ENCODE peak calls at places on chromosome 20, in seven cellular contexts. One of them, this sample, is unnamed.

GRCh38 chr20:61249626-61250025 is 2.4 kb upstream of the CDH4 start:
- DNase-seq in upper lobe of right lung: no peak
- DNase-seq in A549: no peak
- DNase-seq in heart right ventricle: no peak
- DNase-seq in thoracic aorta: no peak
- DNase-seq in transverse colon: no peak
- DNase-seq in mesenchymal stem cell: no peak
- DNase-seq in this sample: no peak

GRCh38 chr20:58810116-58810878 is 40.4 kb downstream of the GNAS-AS1 start:
- DNase-seq in upper lobe of right lung: no peak
- DNase-seq in A549: no peak
- DNase-seq in heart right ventricle: no peak
- DNase-seq in thoracic aorta: no peak
- DNase-seq in transverse colon: no peak
- DNase-seq in mesenchymal stem cell: no peak
- DNase-seq in this sample: no peak

GRCh38 chr20:19602660-19603389 is 155.2 kb upstream of the RIN2 start:
- DNase-seq in upper lobe of right lung: no peak
- DNase-seq in A549: no peak
- DNase-seq in heart right ventricle: no peak
- DNase-seq in thoracic aorta: no peak
- DNase-seq in transverse colon: no peak
- DNase-seq in mesenchymal stem cell: no peak
- DNase-seq in this sample: no peak

GRCh38 chr20:24102290-24102689 is 113.7 kb upstream of the GGTLC1 start:
- DNase-seq in upper lobe of right lung: no peak
- DNase-seq in A549: peak; percentile 25
- DNase-seq in heart right ventricle: no peak
- DNase-seq in thoracic aorta: no peak
- DNase-seq in transverse colon: no peak
- DNase-seq in mesenchymal stem cell: no peak
- DNase-seq in this sample: peak; percentile 48

GRCh38 chr20:47400685-47401084 is 44.2 kb upstream of the ZMYND8 start:
- DNase-seq in upper lobe of right lung: no peak
- DNase-seq in A549: no peak
- DNase-seq in heart right ventricle: no peak
- DNase-seq in thoracic aorta: no peak
- DNase-seq in transverse colon: no peak
- DNase-seq in mesenchymal stem cell: no peak
- DNase-seq in this sample: no peak

GRCh38 chr20:43023836-43024235 is 165.9 kb downstream of the PTPRT start:
- DNase-seq in upper lobe of right lung: no peak
- DNase-seq in A549: no peak
- DNase-seq in heart right ventricle: no peak
- DNase-seq in thoracic aorta: no peak
- DNase-seq in transverse colon: no peak
- DNase-seq in mesenchymal stem cell: no peak
- DNase-seq in this sample: no peak

GRCh38 chr20:51789434-51789833 is 12.9 kb downstream of the SALL4 start:
- DNase-seq in upper lobe of right lung: no peak
- DNase-seq in A549: no peak
- DNase-seq in heart right ventricle: no peak
- DNase-seq in thoracic aorta: no peak
- DNase-seq in transverse colon: no peak
- DNase-seq in mesenchymal stem cell: no peak
- DNase-seq in this sample: no peak

GRCh38 chr20:44586289-44586911 is 4.0 kb downstream of the PKIG start:
- DNase-seq in upper lobe of right lung: no peak
- DNase-seq in A549: no peak
- DNase-seq in heart right ventricle: no peak
- DNase-seq in thoracic aorta: no peak
- DNase-seq in transverse colon: peak; percentile 36
- DNase-seq in mesenchymal stem cell: no peak
- DNase-seq in this sample: no peak

GRCh38 chr20:54535045-54535444 is 59.7 kb downstream of the DOK5 start:
- DNase-seq in upper lobe of right lung: no peak
- DNase-seq in A549: no peak
- DNase-seq in heart right ventricle: no peak
- DNase-seq in thoracic aorta: no peak
- DNase-seq in transverse colon: no peak
- DNase-seq in mesenchymal stem cell: no peak
- DNase-seq in this sample: no peak

GRCh38 chr20:444862-445426 is 17.4 kb downstream of the TBC1D20 start:
- DNase-seq in upper lobe of right lung: no peak
- DNase-seq in A549: no peak
- DNase-seq in heart right ventricle: no peak
- DNase-seq in thoracic aorta: no peak
- DNase-seq in transverse colon: no peak
- DNase-seq in mesenchymal stem cell: peak; percentile 33
- DNase-seq in this sample: no peak

GRCh38 chr20:1087311-1087710 is 31.1 kb upstream of the PSMF1 start:
- DNase-seq in upper lobe of right lung: no peak
- DNase-seq in A549: no peak
- DNase-seq in heart right ventricle: no peak
- DNase-seq in thoracic aorta: no peak
- DNase-seq in transverse colon: no peak
- DNase-seq in mesenchymal stem cell: no peak
- DNase-seq in this sample: no peak

GRCh38 chr20:50100552-50100951 is 12.4 kb downstream of the UBE2V1 start:
- DNase-seq in upper lobe of right lung: no peak
- DNase-seq in A549: no peak
- DNase-seq in heart right ventricle: no peak
- DNase-seq in thoracic aorta: no peak
- DNase-seq in transverse colon: no peak
- DNase-seq in mesenchymal stem cell: no peak
- DNase-seq in this sample: no peak
- H3K27ac ChIP-seq in upper lobe of right lung: peak overlapping the region; percentile 5
- H3K27ac ChIP-seq in A549: no peak overlapping the region
- H3K27ac ChIP-seq in heart right ventricle: peak overlapping the region; percentile 77
- H3K27ac ChIP-seq in thoracic aorta: no peak overlapping the region
- H3K27ac ChIP-seq in transverse colon: peak overlapping the region; percentile 21
- H3K27ac ChIP-seq in mesenchymal stem cell: no peak overlapping the region
- H3K27ac ChIP-seq in this sample: no peak overlapping the region

GRCh38 chr20:46088409-46089075 is 1.2 kb downstream of the NCOA5 start:
- DNase-seq in upper lobe of right lung: no peak
- DNase-seq in A549: peak; percentile 10
- DNase-seq in heart right ventricle: no peak
- DNase-seq in thoracic aorta: no peak
- DNase-seq in transverse colon: no peak
- DNase-seq in mesenchymal stem cell: peak; percentile 45
- DNase-seq in this sample: no peak

GRCh38 chr20:46089076-46089337 is 755 bp downstream of the NCOA5 start:
- DNase-seq in upper lobe of right lung: no peak
- DNase-seq in A549: peak; percentile 19
- DNase-seq in heart right ventricle: no peak
- DNase-seq in thoracic aorta: no peak
- DNase-seq in transverse colon: no peak
- DNase-seq in mesenchymal stem cell: no peak
- DNase-seq in this sample: no peak

GRCh38 chr20:46089338-46090094 is at the start of gene NCOA5:
- DNase-seq in upper lobe of right lung: peak; percentile 98
- DNase-seq in A549: peak; percentile 91
- DNase-seq in heart right ventricle: peak; percentile 96
- DNase-seq in thoracic aorta: peak; percentile 88
- DNase-seq in transverse colon: peak; percentile 96
- DNase-seq in mesenchymal stem cell: peak; percentile 96
- DNase-seq in this sample: peak; percentile 98

GRCh38 chr20:46087161-46087560 is 2.6 kb downstream of the NCOA5 start:
- DNase-seq in upper lobe of right lung: no peak
- DNase-seq in A549: no peak
- DNase-seq in heart right ventricle: no peak
- DNase-seq in thoracic aorta: no peak
- DNase-seq in transverse colon: no peak
- DNase-seq in mesenchymal stem cell: peak; percentile 22
- DNase-seq in this sample: no peak

GRCh38 chr20:46090095-46090388 is 280 bp upstream of the NCOA5 start:
- DNase-seq in upper lobe of right lung: no peak
- DNase-seq in A549: no peak
- DNase-seq in heart right ventricle: no peak
- DNase-seq in thoracic aorta: no peak
- DNase-seq in transverse colon: no peak
- DNase-seq in mesenchymal stem cell: no peak
- DNase-seq in this sample: no peak
- H3K27ac ChIP-seq in upper lobe of right lung: peak overlapping the region; percentile 99
- H3K27ac ChIP-seq in A549: peak overlapping the region; percentile 98
- H3K27ac ChIP-seq in heart right ventricle: peak overlapping the region; percentile 98
- H3K27ac ChIP-seq in thoracic aorta: peak overlapping the region; percentile 98
- H3K27ac ChIP-seq in transverse colon: peak overlapping the region; percentile 99
- H3K27ac ChIP-seq in mesenchymal stem cell: no peak overlapping the region
- H3K27ac ChIP-seq in this sample: peak overlapping the region; percentile 95

GRCh38 chr20:59935457-59936185 is 2.2 kb upstream of the SYCP2 start:
- DNase-seq in upper lobe of right lung: peak; percentile 28
- DNase-seq in A549: no peak
- DNase-seq in heart right ventricle: no peak
- DNase-seq in thoracic aorta: no peak
- DNase-seq in transverse colon: no peak
- DNase-seq in mesenchymal stem cell: no peak
- DNase-seq in this sample: no peak

GRCh38 chr20:59938221-59938620 is 1.9 kb downstream of the PPP1R3D start:
- DNase-seq in upper lobe of right lung: no peak
- DNase-seq in A549: no peak
- DNase-seq in heart right ventricle: no peak
- DNase-seq in thoracic aorta: no peak
- DNase-seq in transverse colon: no peak
- DNase-seq in mesenchymal stem cell: peak; percentile 78
- DNase-seq in this sample: peak; percentile 23

GRCh38 chr20:59938696-59939051 is 1.4 kb downstream of the PPP1R3D start:
- DNase-seq in upper lobe of right lung: no peak
- DNase-seq in A549: no peak
- DNase-seq in heart right ventricle: peak; percentile 28
- DNase-seq in thoracic aorta: no peak
- DNase-seq in transverse colon: peak; percentile 26
- DNase-seq in mesenchymal stem cell: no peak
- DNase-seq in this sample: no peak

GRCh38 chr20:59936409-59936808 is 3.0 kb upstream of the SYCP2 start:
- DNase-seq in upper lobe of right lung: no peak
- DNase-seq in A549: no peak
- DNase-seq in heart right ventricle: no peak
- DNase-seq in thoracic aorta: no peak
- DNase-seq in transverse colon: no peak
- DNase-seq in mesenchymal stem cell: no peak
- DNase-seq in this sample: no peak

GRCh38 chr20:59937150-59937549 is 3.0 kb downstream of the PPP1R3D start:
- DNase-seq in upper lobe of right lung: no peak
- DNase-seq in A549: no peak
- DNase-seq in heart right ventricle: no peak
- DNase-seq in thoracic aorta: no peak
- DNase-seq in transverse colon: no peak
- DNase-seq in mesenchymal stem cell: no peak
- DNase-seq in this sample: no peak
- H3K27ac ChIP-seq in upper lobe of right lung: no peak overlapping the region
- H3K27ac ChIP-seq in A549: no peak overlapping the region
- H3K27ac ChIP-seq in heart right ventricle: peak overlapping the region; percentile 99
- H3K27ac ChIP-seq in thoracic aorta: no peak overlapping the region
- H3K27ac ChIP-seq in transverse colon: no peak overlapping the region
- H3K27ac ChIP-seq in mesenchymal stem cell: no peak overlapping the region
- H3K27ac ChIP-seq in this sample: no peak overlapping the region

DNA sequence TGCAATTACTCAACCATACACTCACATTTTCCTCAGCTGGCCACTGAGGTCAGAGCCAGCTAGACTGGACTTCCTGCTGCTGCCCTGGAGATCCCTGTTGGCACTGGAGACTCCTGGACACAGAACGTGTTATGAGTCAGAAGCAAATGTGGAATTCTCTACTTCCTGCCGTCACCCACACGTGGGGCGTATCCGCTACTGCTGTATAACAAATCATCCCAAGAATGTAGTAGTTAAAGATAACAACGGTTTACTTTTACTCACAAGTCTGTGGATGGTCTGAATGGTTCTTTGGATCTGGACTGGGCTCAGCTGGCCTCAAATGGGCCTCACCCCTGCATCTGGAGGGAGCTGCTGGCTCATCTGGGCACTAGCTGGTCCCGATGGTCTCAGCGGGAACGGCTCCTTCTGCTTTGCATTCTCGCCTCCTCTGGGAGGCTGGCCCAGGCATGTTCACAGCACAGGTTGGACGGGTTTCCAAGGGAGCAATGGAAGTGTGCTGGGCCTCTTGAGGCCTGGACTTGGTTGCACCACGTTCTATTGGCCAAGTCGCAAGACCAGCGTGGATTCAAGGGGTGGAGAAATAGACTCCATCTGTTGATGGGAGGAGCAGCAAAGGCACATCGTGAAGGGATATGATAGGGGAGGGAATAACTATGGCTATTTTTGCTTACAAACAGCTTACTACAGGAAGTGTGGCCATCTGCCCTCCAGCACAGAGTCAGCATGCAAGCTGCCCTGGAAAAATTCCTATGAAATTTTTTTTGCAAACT is 118.5 kb downstream of the SNX5 start:
- DNase-seq in upper lobe of right lung: peak; percentile 63
- DNase-seq in A549: peak; percentile 36
- DNase-seq in heart right ventricle: peak; percentile 64
- DNase-seq in thoracic aorta: peak; percentile 83
- DNase-seq in transverse colon: peak; percentile 51
- DNase-seq in mesenchymal stem cell: peak; percentile 99
- DNase-seq in this sample: peak; percentile 94
- H3K27ac ChIP-seq in upper lobe of right lung: peak overlapping the region; percentile 77
- H3K27ac ChIP-seq in A549: peak overlapping the region; percentile 26
- H3K27ac ChIP-seq in heart right ventricle: peak overlapping the region; percentile 54
- H3K27ac ChIP-seq in thoracic aorta: peak overlapping the region; percentile 74
- H3K27ac ChIP-seq in transverse colon: peak overlapping the region; percentile 52
- H3K27ac ChIP-seq in mesenchymal stem cell: peak overlapping the region; percentile 58
- H3K27ac ChIP-seq in this sample: peak overlapping the region; percentile 91